ENCODE peak calls at places on chromosome 9, in seven cellular contexts. One of them, this sample, is unnamed.

GRCh38 chr9:108168451-108168850 is 678.9 kb upstream of the KLF4 start:
- DNase-seq in H1: no peak
- DNase-seq in A549: no peak
- DNase-seq in HCT116: no peak
- DNase-seq in HepG2: no peak
- DNase-seq in K562: no peak
- DNase-seq in SK-N-SH: no peak
- DNase-seq in this sample: peak

GRCh38 chr9:117860849-117861248 is 156.6 kb downstream of the TLR4 start:
- DNase-seq in H1: no peak
- DNase-seq in A549: no peak
- DNase-seq in HCT116: no peak
- DNase-seq in HepG2: no peak
- DNase-seq in K562: no peak
- DNase-seq in SK-N-SH: no peak
- DNase-seq in this sample: no peak

GRCh38 chr9:281753-282645 is 67.3 kb downstream of the DOCK8 start:
- DNase-seq in H1: no peak
- DNase-seq in A549: no peak
- DNase-seq in HCT116: no peak
- DNase-seq in HepG2: no peak
- DNase-seq in K562: no peak
- DNase-seq in SK-N-SH: no peak
- DNase-seq in this sample: no peak

GRCh38 chr9:73892371-73892770 is 604.8 kb upstream of the RORB start:
- DNase-seq in H1: no peak
- DNase-seq in A549: no peak
- DNase-seq in HCT116: no peak
- DNase-seq in HepG2: no peak
- DNase-seq in K562: no peak
- DNase-seq in SK-N-SH: no peak
- DNase-seq in this sample: no peak

GRCh38 chr9:35335164-35335563 is 154.7 kb upstream of the RUSC2 start:
- DNase-seq in H1: no peak
- DNase-seq in A549: no peak
- DNase-seq in HCT116: no peak
- DNase-seq in HepG2: no peak
- DNase-seq in K562: no peak
- DNase-seq in SK-N-SH: no peak
- DNase-seq in this sample: peak

GRCh38 chr9:14395300-14396082 is 81.5 kb upstream of the NFIB start:
- DNase-seq in H1: no peak
- DNase-seq in A549: no peak
- DNase-seq in HCT116: no peak
- DNase-seq in HepG2: no peak
- DNase-seq in K562: peak
- DNase-seq in SK-N-SH: peak
- DNase-seq in this sample: no peak

GRCh38 chr9:124342946-124343485 is 72.2 kb downstream of the PSMB7 start:
- DNase-seq in H1: no peak
- DNase-seq in A549: peak
- DNase-seq in HCT116: no peak
- DNase-seq in HepG2: no peak
- DNase-seq in K562: no peak
- DNase-seq in SK-N-SH: no peak
- DNase-seq in this sample: peak

GRCh38 chr9:22103650-22104575 is 94.8 kb upstream of the CDKN2B start:
- DNase-seq in H1: no peak
- DNase-seq in A549: no peak
- DNase-seq in HCT116: no peak
- DNase-seq in HepG2: no peak
- DNase-seq in K562: no peak
- DNase-seq in SK-N-SH: no peak
- DNase-seq in this sample: peak

GRCh38 chr9:107282268-107282667 is 811 bp upstream of the RAD23B start:
- DNase-seq in H1: no peak
- DNase-seq in A549: no peak
- DNase-seq in HCT116: no peak
- DNase-seq in HepG2: no peak
- DNase-seq in K562: no peak
- DNase-seq in SK-N-SH: peak
- DNase-seq in this sample: no peak

DNA sequence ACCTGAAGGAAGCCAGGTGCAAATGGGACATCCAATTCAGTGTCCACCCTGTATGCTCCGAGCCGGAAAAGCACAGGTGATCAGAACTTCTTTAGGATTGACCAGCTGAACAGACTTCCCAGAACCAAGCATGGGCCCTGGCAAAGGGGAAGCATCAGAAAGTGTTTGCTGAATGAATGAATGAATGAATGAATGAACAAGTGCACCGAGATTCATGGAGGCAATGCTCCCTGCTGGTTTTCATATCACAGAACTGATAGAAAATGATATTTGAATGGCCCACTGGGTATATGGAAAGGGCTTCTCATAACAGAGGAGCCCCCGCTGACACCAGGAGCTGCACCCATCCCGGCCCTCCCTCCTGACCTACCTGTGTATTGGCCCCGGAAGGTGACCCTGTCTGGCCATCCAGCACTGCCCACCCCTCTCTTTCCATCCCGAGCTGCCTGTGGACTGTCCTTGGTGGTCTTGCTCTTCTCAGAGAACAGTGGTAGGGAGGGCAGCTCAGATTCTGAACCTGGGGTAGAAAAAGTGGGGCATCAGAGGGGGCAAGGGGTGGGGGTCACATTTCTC is 15.9 kb downstream of the ORM2 start:
- DNase-seq in H1: no peak
- DNase-seq in A549: no peak
- DNase-seq in HCT116: no peak
- DNase-seq in HepG2: no peak
- DNase-seq in K562: no peak
- DNase-seq in SK-N-SH: no peak
- DNase-seq in this sample: no peak
- TF ChIP-seq RAD21 in H1: no peak
- TF ChIP-seq RAD21 in A549: no peak
- TF ChIP-seq RAD21 in HCT116: no peak
- TF ChIP-seq RAD21 in HepG2: no peak
- TF ChIP-seq RAD21 in K562: no peak
- TF ChIP-seq RAD21 in SK-N-SH: no peak
- TF ChIP-seq RAD21 in this sample: no peak

GRCh38 chr9:119053070-119053469 is 316.2 kb downstream of the BRINP1 start:
- DNase-seq in H1: no peak
- DNase-seq in A549: no peak
- DNase-seq in HCT116: no peak
- DNase-seq in HepG2: no peak
- DNase-seq in K562: no peak
- DNase-seq in SK-N-SH: no peak
- DNase-seq in this sample: no peak
- TF ChIP-seq RAD21 in H1: no peak
- TF ChIP-seq RAD21 in A549: no peak
- TF ChIP-seq RAD21 in HCT116: no peak
- TF ChIP-seq RAD21 in HepG2: no peak
- TF ChIP-seq RAD21 in K562: no peak
- TF ChIP-seq RAD21 in SK-N-SH: no peak
- TF ChIP-seq RAD21 in this sample: no peak

GRCh38 chr9:72734631-72735030 is 213.2 kb downstream of the TMC1 start:
- DNase-seq in H1: no peak
- DNase-seq in A549: no peak
- DNase-seq in HCT116: no peak
- DNase-seq in HepG2: no peak
- DNase-seq in K562: no peak
- DNase-seq in SK-N-SH: no peak
- DNase-seq in this sample: no peak

GRCh38 chr9:72728031-72728770 is 206.8 kb downstream of the TMC1 start:
- DNase-seq in H1: no peak
- DNase-seq in A549: no peak
- DNase-seq in HCT116: no peak
- DNase-seq in HepG2: no peak
- DNase-seq in K562: no peak
- DNase-seq in SK-N-SH: no peak
- DNase-seq in this sample: no peak

GRCh38 chr9:72733896-72734295 is 212.5 kb downstream of the TMC1 start:
- DNase-seq in H1: no peak
- DNase-seq in A549: no peak
- DNase-seq in HCT116: no peak
- DNase-seq in HepG2: no peak
- DNase-seq in K562: no peak
- DNase-seq in SK-N-SH: no peak
- DNase-seq in this sample: no peak
- TF ChIP-seq RAD21 in H1: no peak
- TF ChIP-seq RAD21 in A549: no peak
- TF ChIP-seq RAD21 in HCT116: no peak
- TF ChIP-seq RAD21 in HepG2: no peak
- TF ChIP-seq RAD21 in K562: no peak
- TF ChIP-seq RAD21 in SK-N-SH: no peak
- TF ChIP-seq RAD21 in this sample: no peak

GRCh38 chr9:113992276-113992951 is 85.7 kb downstream of the AMBP start:
- DNase-seq in H1: no peak
- DNase-seq in A549: no peak
- DNase-seq in HCT116: no peak
- DNase-seq in HepG2: no peak
- DNase-seq in K562: no peak
- DNase-seq in SK-N-SH: peak
- DNase-seq in this sample: no peak
- TF ChIP-seq RAD21 in H1: no peak
- TF ChIP-seq RAD21 in A549: no peak
- TF ChIP-seq RAD21 in HCT116: no peak
- TF ChIP-seq RAD21 in HepG2: no peak
- TF ChIP-seq RAD21 in K562: no peak
- TF ChIP-seq RAD21 in SK-N-SH: peak
- TF ChIP-seq RAD21 in this sample: no peak

GRCh38 chr9:79824265-79824664 is 252.5 kb downstream of the TLE4 start:
- DNase-seq in H1: no peak
- DNase-seq in A549: no peak
- DNase-seq in HCT116: no peak
- DNase-seq in HepG2: no peak
- DNase-seq in K562: no peak
- DNase-seq in SK-N-SH: no peak
- DNase-seq in this sample: no peak
- TF ChIP-seq RAD21 in H1: no peak
- TF ChIP-seq RAD21 in A549: no peak
- TF ChIP-seq RAD21 in HCT116: no peak
- TF ChIP-seq RAD21 in HepG2: no peak
- TF ChIP-seq RAD21 in K562: no peak
- TF ChIP-seq RAD21 in SK-N-SH: no peak
- TF ChIP-seq RAD21 in this sample: no peak